ENCODE peak calls at places on chromosomes 12 and 14, in eight cellular contexts. One of them, this sample, is unnamed.

GRCh38 chr14:69043598-69044267 is 64.6 kb upstream of the ACTN1 start:
- DNase-seq in PC-9: peak
- DNase-seq in colonic mucosa: no peak
- DNase-seq in heart right ventricle: peak
- DNase-seq in astrocyte of the cerebellum: no peak
- DNase-seq in left ventricle myocardium inferior: no peak
- DNase-seq in kidney: no peak
- DNase-seq in psoas muscle: peak
- DNase-seq in this sample: no peak

GRCh38 chr12:92108651-92109050 is 37.0 kb downstream of the BTG1 start:
- DNase-seq in kidney: peak
- DNase-seq in astrocyte of the cerebellum: peak
- DNase-seq in left ventricle myocardium inferior: no peak
- DNase-seq in heart right ventricle: peak
- DNase-seq in colonic mucosa: no peak
- DNase-seq in PC-9: no peak
- DNase-seq in psoas muscle: no peak
- DNase-seq in this sample: no peak

GRCh38 chr14:24982472-24983155 is 67.3 kb downstream of the STXBP6 start:
- DNase-seq in colonic mucosa: no peak
- DNase-seq in left ventricle myocardium inferior: no peak
- DNase-seq in kidney: no peak
- DNase-seq in heart right ventricle: no peak
- DNase-seq in astrocyte of the cerebellum: no peak
- DNase-seq in psoas muscle: no peak
- DNase-seq in PC-9: peak
- DNase-seq in this sample: peak

GRCh38 chr14:104137297-104138097 is 890 bp upstream of the KIF26A start:
- DNase-seq in astrocyte of the cerebellum: no peak
- DNase-seq in PC-9: no peak
- DNase-seq in psoas muscle: peak
- DNase-seq in kidney: peak
- DNase-seq in heart right ventricle: peak
- DNase-seq in left ventricle myocardium inferior: peak
- DNase-seq in colonic mucosa: peak
- DNase-seq in this sample: no peak

GRCh38 chr12:127284870-127285431 is 982.0 kb upstream of the TMEM132C start:
- DNase-seq in heart right ventricle: no peak
- DNase-seq in astrocyte of the cerebellum: peak
- DNase-seq in left ventricle myocardium inferior: no peak
- DNase-seq in colonic mucosa: no peak
- DNase-seq in psoas muscle: peak
- DNase-seq in PC-9: no peak
- DNase-seq in kidney: no peak
- DNase-seq in this sample: no peak

GRCh38 chr14:104316121-104316722 is 177.8 kb downstream of the KIF26A start:
- DNase-seq in PC-9: no peak
- DNase-seq in psoas muscle: no peak
- DNase-seq in left ventricle myocardium inferior: no peak
- DNase-seq in heart right ventricle: no peak
- DNase-seq in astrocyte of the cerebellum: no peak
- DNase-seq in colonic mucosa: peak
- DNase-seq in kidney: no peak
- DNase-seq in this sample: no peak

GRCh38 chr14:37776791-37777499 is 181.5 kb downstream of the TTC6 start:
- DNase-seq in astrocyte of the cerebellum: no peak
- DNase-seq in colonic mucosa: no peak
- DNase-seq in heart right ventricle: no peak
- DNase-seq in PC-9: no peak
- DNase-seq in left ventricle myocardium inferior: no peak
- DNase-seq in kidney: no peak
- DNase-seq in psoas muscle: no peak
- DNase-seq in this sample: no peak

GRCh38 chr14:105525861-105526780 is at the start of gene TMEM121:
- DNase-seq in psoas muscle: no peak
- DNase-seq in astrocyte of the cerebellum: no peak
- DNase-seq in kidney: peak
- DNase-seq in colonic mucosa: no peak
- DNase-seq in left ventricle myocardium inferior: no peak
- DNase-seq in heart right ventricle: no peak
- DNase-seq in PC-9: no peak
- DNase-seq in this sample: no peak

GRCh38 chr12:29639893-29640495 is 142.5 kb upstream of the OVCH1 start:
- DNase-seq in colonic mucosa: no peak
- DNase-seq in kidney: no peak
- DNase-seq in left ventricle myocardium inferior: peak
- DNase-seq in heart right ventricle: peak
- DNase-seq in PC-9: no peak
- DNase-seq in astrocyte of the cerebellum: no peak
- DNase-seq in psoas muscle: no peak
- DNase-seq in this sample: no peak

GRCh38 chr12:51415931-51416330 is 8.7 kb upstream of the SLC4A8 start:
- DNase-seq in psoas muscle: no peak
- DNase-seq in astrocyte of the cerebellum: no peak
- DNase-seq in heart right ventricle: no peak
- DNase-seq in kidney: no peak
- DNase-seq in PC-9: no peak
- DNase-seq in colonic mucosa: no peak
- DNase-seq in left ventricle myocardium inferior: no peak
- DNase-seq in this sample: no peak

GRCh38 chr12:68331869-68332725 is at the start of gene MDM1:
- DNase-seq in psoas muscle: peak
- DNase-seq in PC-9: peak
- DNase-seq in colonic mucosa: peak
- DNase-seq in heart right ventricle: peak
- DNase-seq in left ventricle myocardium inferior: peak
- DNase-seq in astrocyte of the cerebellum: peak
- DNase-seq in kidney: peak
- DNase-seq in this sample: peak

GRCh38 chr12:34600592-34601462 is 578.5 kb downstream of the ALG10 start:
- DNase-seq in psoas muscle: no peak
- DNase-seq in PC-9: no peak
- DNase-seq in colonic mucosa: no peak
- DNase-seq in heart right ventricle: no peak
- DNase-seq in kidney: peak
- DNase-seq in astrocyte of the cerebellum: no peak
- DNase-seq in left ventricle myocardium inferior: no peak
- DNase-seq in this sample: no peak

GRCh38 chr12:49626169-49626835 is 2.9 kb downstream of the PRPF40B start:
- DNase-seq in psoas muscle: no peak
- DNase-seq in colonic mucosa: peak
- DNase-seq in heart right ventricle: no peak
- DNase-seq in PC-9: no peak
- DNase-seq in left ventricle myocardium inferior: no peak
- DNase-seq in astrocyte of the cerebellum: no peak
- DNase-seq in kidney: no peak
- DNase-seq in this sample: no peak

GRCh38 chr12:108560321-108560721 is 652 bp downstream of the SART3 start:
- DNase-seq in colonic mucosa: no peak
- DNase-seq in left ventricle myocardium inferior: no peak
- DNase-seq in PC-9: no peak
- DNase-seq in kidney: no peak
- DNase-seq in psoas muscle: no peak
- DNase-seq in astrocyte of the cerebellum: no peak
- DNase-seq in heart right ventricle: no peak
- DNase-seq in this sample: no peak

GRCh38 chr12:89203144-89203543 is 149.2 kb downstream of the DUSP6 start:
- DNase-seq in heart right ventricle: no peak
- DNase-seq in astrocyte of the cerebellum: no peak
- DNase-seq in PC-9: no peak
- DNase-seq in psoas muscle: no peak
- DNase-seq in kidney: no peak
- DNase-seq in colonic mucosa: no peak
- DNase-seq in left ventricle myocardium inferior: no peak
- DNase-seq in this sample: no peak

GRCh38 chr12:21330682-21331253 is 3.9 kb downstream of the SLCO1A2 start:
- DNase-seq in heart right ventricle: no peak
- DNase-seq in psoas muscle: no peak
- DNase-seq in left ventricle myocardium inferior: no peak
- DNase-seq in astrocyte of the cerebellum: no peak
- DNase-seq in colonic mucosa: no peak
- DNase-seq in PC-9: no peak
- DNase-seq in kidney: no peak
- DNase-seq in this sample: no peak

GRCh38 chr14:73245401-73246325 is 8.4 kb downstream of the PAPLN start:
- DNase-seq in colonic mucosa: peak
- DNase-seq in PC-9: no peak
- DNase-seq in astrocyte of the cerebellum: no peak
- DNase-seq in left ventricle myocardium inferior: peak
- DNase-seq in psoas muscle: peak
- DNase-seq in kidney: peak
- DNase-seq in heart right ventricle: peak
- DNase-seq in this sample: no peak

GRCh38 chr12:124296295-124296915 is 1.5 kb downstream of the RFLNA start:
- DNase-seq in colonic mucosa: peak
- DNase-seq in PC-9: no peak
- DNase-seq in heart right ventricle: no peak
- DNase-seq in kidney: peak
- DNase-seq in astrocyte of the cerebellum: no peak
- DNase-seq in psoas muscle: no peak
- DNase-seq in left ventricle myocardium inferior: no peak
- DNase-seq in this sample: no peak

GRCh38 chr14:71594828-71595227 is 337.4 kb upstream of the RGS6 start:
- DNase-seq in colonic mucosa: no peak
- DNase-seq in psoas muscle: no peak
- DNase-seq in left ventricle myocardium inferior: no peak
- DNase-seq in kidney: no peak
- DNase-seq in PC-9: no peak
- DNase-seq in astrocyte of the cerebellum: no peak
- DNase-seq in heart right ventricle: no peak
- DNase-seq in this sample: no peak

GRCh38 chr14:59342516-59343484 is 122.4 kb downstream of the GPR135 start:
- DNase-seq in kidney: no peak
- DNase-seq in heart right ventricle: peak
- DNase-seq in left ventricle myocardium inferior: peak
- DNase-seq in astrocyte of the cerebellum: no peak
- DNase-seq in PC-9: peak
- DNase-seq in colonic mucosa: no peak
- DNase-seq in psoas muscle: no peak
- DNase-seq in this sample: no peak

GRCh38 chr12:65464930-65465329 is 186.4 kb downstream of the MSRB3 start:
- DNase-seq in psoas muscle: no peak
- DNase-seq in heart right ventricle: no peak
- DNase-seq in colonic mucosa: no peak
- DNase-seq in left ventricle myocardium inferior: no peak
- DNase-seq in astrocyte of the cerebellum: peak
- DNase-seq in kidney: no peak
- DNase-seq in PC-9: no peak
- DNase-seq in this sample: no peak

GRCh38 chr14:67515386-67516079 is 17.6 kb upstream of the PLEKHH1 start:
- DNase-seq in heart right ventricle: no peak
- DNase-seq in PC-9: no peak
- DNase-seq in astrocyte of the cerebellum: no peak
- DNase-seq in left ventricle myocardium inferior: no peak
- DNase-seq in colonic mucosa: peak
- DNase-seq in psoas muscle: no peak
- DNase-seq in kidney: peak
- DNase-seq in this sample: no peak

GRCh38 chr12:32918890-32919791 is 22.6 kb upstream of the PKP2 start:
- DNase-seq in heart right ventricle: peak
- DNase-seq in PC-9: peak
- DNase-seq in kidney: no peak
- DNase-seq in astrocyte of the cerebellum: peak
- DNase-seq in left ventricle myocardium inferior: no peak
- DNase-seq in psoas muscle: no peak
- DNase-seq in colonic mucosa: no peak
- DNase-seq in this sample: no peak

GRCh38 chr12:122894173-122895121 is 1.5 kb downstream of the VPS37B start:
- DNase-seq in astrocyte of the cerebellum: no peak
- DNase-seq in psoas muscle: no peak
- DNase-seq in heart right ventricle: no peak
- DNase-seq in colonic mucosa: peak
- DNase-seq in kidney: peak
- DNase-seq in PC-9: peak
- DNase-seq in left ventricle myocardium inferior: no peak
- DNase-seq in this sample: no peak

GRCh38 chr14:61601923-61602732 is 93.2 kb upstream of the HIF1A start:
- DNase-seq in left ventricle myocardium inferior: no peak
- DNase-seq in PC-9: no peak
- DNase-seq in astrocyte of the cerebellum: no peak
- DNase-seq in psoas muscle: no peak
- DNase-seq in kidney: no peak
- DNase-seq in colonic mucosa: no peak
- DNase-seq in heart right ventricle: no peak
- DNase-seq in this sample: no peak

GRCh38 chr12:53985358-53985899 is 483 bp downstream of the HOXC10 start:
- DNase-seq in heart right ventricle: no peak
- DNase-seq in psoas muscle: no peak
- DNase-seq in kidney: no peak
- DNase-seq in astrocyte of the cerebellum: no peak
- DNase-seq in colonic mucosa: no peak
- DNase-seq in left ventricle myocardium inferior: no peak
- DNase-seq in PC-9: no peak
- DNase-seq in this sample: no peak
- TF ChIP-seq CTCF in heart right ventricle: no peak
- TF ChIP-seq CTCF in psoas muscle: no peak
- TF ChIP-seq CTCF in kidney: no peak
- TF ChIP-seq CTCF in astrocyte of the cerebellum: no peak
- TF ChIP-seq CTCF in colonic mucosa: no peak
- TF ChIP-seq CTCF in left ventricle myocardium inferior: no peak
- TF ChIP-seq CTCF in PC-9: no peak
- TF ChIP-seq CTCF in this sample: no peak

GRCh38 chr12:72390146-72390545 is 118.0 kb downstream of the TRHDE start:
- DNase-seq in colonic mucosa: no peak
- DNase-seq in kidney: no peak
- DNase-seq in heart right ventricle: no peak
- DNase-seq in psoas muscle: no peak
- DNase-seq in left ventricle myocardium inferior: no peak
- DNase-seq in PC-9: no peak
- DNase-seq in astrocyte of the cerebellum: no peak
- DNase-seq in this sample: no peak
- H3K4me3 ChIP-seq in colonic mucosa: no peak
- H3K4me3 ChIP-seq in kidney: no peak
- H3K4me3 ChIP-seq in heart right ventricle: no peak
- H3K4me3 ChIP-seq in psoas muscle: no peak
- H3K4me3 ChIP-seq in left ventricle myocardium inferior: no peak
- H3K4me3 ChIP-seq in PC-9: no peak
- H3K4me3 ChIP-seq in astrocyte of the cerebellum: no peak
- H3K4me3 ChIP-seq in this sample: no peak

GRCh38 chr14:103126873-103127304 is 3.6 kb downstream of the TNFAIP2 start:
- DNase-seq in kidney: peak
- DNase-seq in astrocyte of the cerebellum: no peak
- DNase-seq in psoas muscle: peak
- DNase-seq in heart right ventricle: no peak
- DNase-seq in colonic mucosa: peak
- DNase-seq in left ventricle myocardium inferior: peak
- DNase-seq in PC-9: peak
- DNase-seq in this sample: peak
- TF ChIP-seq CTCF in kidney: no peak
- TF ChIP-seq CTCF in astrocyte of the cerebellum: no peak
- TF ChIP-seq CTCF in psoas muscle: peak
- TF ChIP-seq CTCF in heart right ventricle: no peak
- TF ChIP-seq CTCF in colonic mucosa: no peak
- TF ChIP-seq CTCF in left ventricle myocardium inferior: peak
- TF ChIP-seq CTCF in PC-9: no peak
- TF ChIP-seq CTCF in this sample: peak

GRCh38 chr12:6827982-6828670 is at the start of gene P3H3:
- DNase-seq in kidney: peak
- DNase-seq in heart right ventricle: peak
- DNase-seq in colonic mucosa: no peak
- DNase-seq in left ventricle myocardium inferior: peak
- DNase-seq in PC-9: no peak
- DNase-seq in psoas muscle: peak
- DNase-seq in astrocyte of the cerebellum: no peak
- DNase-seq in this sample: no peak
- H3K4me3 ChIP-seq in kidney: peak
- H3K4me3 ChIP-seq in heart right ventricle: peak
- H3K4me3 ChIP-seq in colonic mucosa: peak
- H3K4me3 ChIP-seq in left ventricle myocardium inferior: peak
- H3K4me3 ChIP-seq in PC-9: peak
- H3K4me3 ChIP-seq in psoas muscle: peak
- H3K4me3 ChIP-seq in astrocyte of the cerebellum: peak
- H3K4me3 ChIP-seq in this sample: peak